ENCODE peak calls at places on chromosomes 3 and 15, in nine cellular contexts. One of them, this sample, is unnamed.

GRCh38 chr3:4908066-4908768 is 71.0 kb upstream of the BHLHE40 start:
- DNase-seq in pancreas: no peak
- DNase-seq in psoas muscle: no peak
- DNase-seq in heart left ventricle: no peak
- DNase-seq in left ventricle myocardium inferior: no peak
- DNase-seq in tibial artery: no peak
- DNase-seq in AG09309: no peak
- DNase-seq in spleen: no peak
- DNase-seq in endothelial cell of umbilical vein: no peak
- DNase-seq in this sample: no peak

GRCh38 chr15:49423021-49423420 is at the start of gene FGF7:
- DNase-seq in pancreas: no peak
- DNase-seq in psoas muscle: no peak
- DNase-seq in heart left ventricle: no peak
- DNase-seq in left ventricle myocardium inferior: no peak
- DNase-seq in tibial artery: no peak
- DNase-seq in AG09309: peak
- DNase-seq in spleen: no peak
- DNase-seq in endothelial cell of umbilical vein: no peak
- DNase-seq in this sample: peak

GRCh38 chr3:50536471-50537180 is 30.9 kb downstream of the C3orf18 start:
- DNase-seq in pancreas: no peak
- DNase-seq in psoas muscle: no peak
- DNase-seq in heart left ventricle: no peak
- DNase-seq in left ventricle myocardium inferior: no peak
- DNase-seq in tibial artery: no peak
- DNase-seq in AG09309: no peak
- DNase-seq in spleen: no peak
- DNase-seq in endothelial cell of umbilical vein: no peak
- DNase-seq in this sample: no peak

GRCh38 chr3:110420158-110420641 is 651.4 kb upstream of the NECTIN3 start:
- DNase-seq in pancreas: no peak
- DNase-seq in psoas muscle: no peak
- DNase-seq in heart left ventricle: no peak
- DNase-seq in left ventricle myocardium inferior: no peak
- DNase-seq in tibial artery: no peak
- DNase-seq in AG09309: peak
- DNase-seq in spleen: no peak
- DNase-seq in endothelial cell of umbilical vein: peak
- DNase-seq in this sample: peak

GRCh38 chr3:8324727-8325126 is 176.9 kb upstream of the LMCD1 start:
- DNase-seq in pancreas: no peak
- DNase-seq in psoas muscle: peak
- DNase-seq in heart left ventricle: peak
- DNase-seq in left ventricle myocardium inferior: peak
- DNase-seq in tibial artery: peak
- DNase-seq in AG09309: peak
- DNase-seq in spleen: peak
- DNase-seq in endothelial cell of umbilical vein: peak
- DNase-seq in this sample: peak

GRCh38 chr3:158920375-158920774 is 118.5 kb downstream of the MFSD1 start:
- DNase-seq in pancreas: no peak
- DNase-seq in psoas muscle: no peak
- DNase-seq in heart left ventricle: no peak
- DNase-seq in left ventricle myocardium inferior: no peak
- DNase-seq in tibial artery: no peak
- DNase-seq in AG09309: no peak
- DNase-seq in spleen: no peak
- DNase-seq in endothelial cell of umbilical vein: no peak
- DNase-seq in this sample: peak

GRCh38 chr3:151155409-151156128 is 47.4 kb downstream of the GPR171 start:
- DNase-seq in pancreas: no peak
- DNase-seq in psoas muscle: no peak
- DNase-seq in heart left ventricle: no peak
- DNase-seq in left ventricle myocardium inferior: no peak
- DNase-seq in tibial artery: no peak
- DNase-seq in AG09309: no peak
- DNase-seq in spleen: no peak
- DNase-seq in endothelial cell of umbilical vein: no peak
- DNase-seq in this sample: no peak

GRCh38 chr3:37993811-37994638 is 3.4 kb downstream of the VILL start:
- DNase-seq in pancreas: peak
- DNase-seq in psoas muscle: peak
- DNase-seq in heart left ventricle: peak
- DNase-seq in left ventricle myocardium inferior: peak
- DNase-seq in tibial artery: peak
- DNase-seq in AG09309: no peak
- DNase-seq in spleen: peak
- DNase-seq in endothelial cell of umbilical vein: peak
- DNase-seq in this sample: peak

GRCh38 chr3:31462050-31462569 is 70.6 kb upstream of the STT3B start:
- DNase-seq in pancreas: no peak
- DNase-seq in psoas muscle: no peak
- DNase-seq in heart left ventricle: no peak
- DNase-seq in left ventricle myocardium inferior: no peak
- DNase-seq in tibial artery: no peak
- DNase-seq in AG09309: no peak
- DNase-seq in spleen: no peak
- DNase-seq in endothelial cell of umbilical vein: peak
- DNase-seq in this sample: no peak

GRCh38 chr3:128336337-128337156 is 130.1 kb downstream of the DNAJB8 start:
- DNase-seq in pancreas: no peak
- DNase-seq in psoas muscle: peak
- DNase-seq in heart left ventricle: no peak
- DNase-seq in left ventricle myocardium inferior: no peak
- DNase-seq in tibial artery: no peak
- DNase-seq in AG09309: no peak
- DNase-seq in spleen: peak
- DNase-seq in endothelial cell of umbilical vein: no peak
- DNase-seq in this sample: no peak

GRCh38 chr15:31352283-31352880 is 25.7 kb downstream of the KLF13 start:
- DNase-seq in pancreas: peak
- DNase-seq in psoas muscle: peak
- DNase-seq in heart left ventricle: peak
- DNase-seq in left ventricle myocardium inferior: peak
- DNase-seq in tibial artery: no peak
- DNase-seq in AG09309: no peak
- DNase-seq in spleen: peak
- DNase-seq in endothelial cell of umbilical vein: no peak
- DNase-seq in this sample: no peak

GRCh38 chr15:76347507-76348055 is 11.0 kb downstream of the ISL2 start:
- DNase-seq in pancreas: no peak
- DNase-seq in psoas muscle: no peak
- DNase-seq in heart left ventricle: no peak
- DNase-seq in left ventricle myocardium inferior: no peak
- DNase-seq in tibial artery: no peak
- DNase-seq in AG09309: no peak
- DNase-seq in spleen: no peak
- DNase-seq in endothelial cell of umbilical vein: no peak
- DNase-seq in this sample: no peak

GRCh38 chr15:39114690-39115378 is 466.0 kb upstream of the THBS1 start:
- DNase-seq in pancreas: no peak
- DNase-seq in psoas muscle: no peak
- DNase-seq in heart left ventricle: no peak
- DNase-seq in left ventricle myocardium inferior: no peak
- DNase-seq in tibial artery: no peak
- DNase-seq in AG09309: no peak
- DNase-seq in spleen: no peak
- DNase-seq in endothelial cell of umbilical vein: no peak
- DNase-seq in this sample: no peak

GRCh38 chr3:71987089-71987735 is 202.3 kb upstream of the PROK2 start:
- DNase-seq in pancreas: no peak
- DNase-seq in psoas muscle: no peak
- DNase-seq in heart left ventricle: no peak
- DNase-seq in left ventricle myocardium inferior: no peak
- DNase-seq in tibial artery: no peak
- DNase-seq in AG09309: no peak
- DNase-seq in spleen: no peak
- DNase-seq in endothelial cell of umbilical vein: peak
- DNase-seq in this sample: peak

GRCh38 chr3:56706629-56707028 is 23.6 kb upstream of the TASOR start:
- DNase-seq in pancreas: no peak
- DNase-seq in psoas muscle: no peak
- DNase-seq in heart left ventricle: no peak
- DNase-seq in left ventricle myocardium inferior: no peak
- DNase-seq in tibial artery: no peak
- DNase-seq in AG09309: no peak
- DNase-seq in spleen: no peak
- DNase-seq in endothelial cell of umbilical vein: no peak
- DNase-seq in this sample: no peak

DNA sequence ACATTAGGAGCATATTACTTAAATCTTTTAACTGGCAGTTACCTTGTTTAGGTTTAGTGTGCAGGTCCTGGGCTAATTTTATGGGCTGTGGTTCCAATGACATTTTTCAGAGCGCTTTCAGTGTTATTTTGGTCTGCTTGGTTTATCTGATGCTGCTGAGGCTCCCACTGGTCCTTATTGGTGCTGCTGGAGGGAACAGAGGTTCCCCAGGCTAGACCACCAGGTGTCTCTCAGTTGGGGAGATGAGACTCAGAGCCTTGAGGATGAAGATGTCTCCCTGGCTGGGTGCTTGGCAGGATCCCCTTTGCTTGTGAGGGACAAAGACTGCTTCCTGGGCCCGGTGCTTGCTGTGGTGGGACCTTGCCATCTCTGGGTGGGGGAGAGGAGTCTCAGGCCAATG is 28.3 kb upstream of the TASOR start:
- DNase-seq in pancreas: no peak
- DNase-seq in psoas muscle: no peak
- DNase-seq in heart left ventricle: no peak
- DNase-seq in left ventricle myocardium inferior: no peak
- DNase-seq in tibial artery: no peak
- DNase-seq in AG09309: no peak
- DNase-seq in spleen: no peak
- DNase-seq in endothelial cell of umbilical vein: no peak
- DNase-seq in this sample: no peak
- TF ChIP-seq CTCF in pancreas: no peak
- TF ChIP-seq CTCF in psoas muscle: no peak
- TF ChIP-seq CTCF in heart left ventricle: no peak
- TF ChIP-seq CTCF in left ventricle myocardium inferior: no peak
- TF ChIP-seq CTCF in tibial artery: no peak
- TF ChIP-seq CTCF in AG09309: no peak
- TF ChIP-seq CTCF in spleen: no peak
- TF ChIP-seq CTCF in endothelial cell of umbilical vein: no peak
- TF ChIP-seq CTCF in this sample: no peak

GRCh38 chr3:27090265-27091041 is 278.7 kb downstream of the NEK10 start:
- DNase-seq in pancreas: no peak
- DNase-seq in psoas muscle: no peak
- DNase-seq in heart left ventricle: no peak
- DNase-seq in left ventricle myocardium inferior: no peak
- DNase-seq in tibial artery: no peak
- DNase-seq in AG09309: no peak
- DNase-seq in spleen: no peak
- DNase-seq in endothelial cell of umbilical vein: no peak
- DNase-seq in this sample: peak

GRCh38 chr3:27081566-27081965 is 287.6 kb downstream of the NEK10 start:
- DNase-seq in pancreas: no peak
- DNase-seq in psoas muscle: no peak
- DNase-seq in heart left ventricle: no peak
- DNase-seq in left ventricle myocardium inferior: no peak
- DNase-seq in tibial artery: no peak
- DNase-seq in AG09309: no peak
- DNase-seq in spleen: no peak
- DNase-seq in endothelial cell of umbilical vein: no peak
- DNase-seq in this sample: no peak

GRCh38 chr3:27089641-27090040 is 279.5 kb downstream of the NEK10 start:
- DNase-seq in pancreas: no peak
- DNase-seq in psoas muscle: no peak
- DNase-seq in heart left ventricle: no peak
- DNase-seq in left ventricle myocardium inferior: no peak
- DNase-seq in tibial artery: no peak
- DNase-seq in AG09309: no peak
- DNase-seq in spleen: no peak
- DNase-seq in endothelial cell of umbilical vein: no peak
- DNase-seq in this sample: no peak

GRCh38 chr3:27089063-27089462 is 280.1 kb downstream of the NEK10 start:
- DNase-seq in pancreas: no peak
- DNase-seq in psoas muscle: no peak
- DNase-seq in heart left ventricle: no peak
- DNase-seq in left ventricle myocardium inferior: peak
- DNase-seq in tibial artery: peak
- DNase-seq in AG09309: no peak
- DNase-seq in spleen: no peak
- DNase-seq in endothelial cell of umbilical vein: no peak
- DNase-seq in this sample: no peak

GRCh38 chr3:27085849-27086248 is 283.3 kb downstream of the NEK10 start:
- DNase-seq in pancreas: no peak
- DNase-seq in psoas muscle: no peak
- DNase-seq in heart left ventricle: no peak
- DNase-seq in left ventricle myocardium inferior: no peak
- DNase-seq in tibial artery: no peak
- DNase-seq in AG09309: no peak
- DNase-seq in spleen: no peak
- DNase-seq in endothelial cell of umbilical vein: no peak
- DNase-seq in this sample: no peak
- H3K4me3 ChIP-seq in pancreas: no peak
- H3K4me3 ChIP-seq in psoas muscle: no peak
- H3K4me3 ChIP-seq in heart left ventricle: no peak
- H3K4me3 ChIP-seq in left ventricle myocardium inferior: no peak
- H3K4me3 ChIP-seq in tibial artery: no peak
- H3K4me3 ChIP-seq in AG09309: no peak
- H3K4me3 ChIP-seq in spleen: no peak
- H3K4me3 ChIP-seq in endothelial cell of umbilical vein: no peak
- H3K4me3 ChIP-seq in this sample: no peak

GRCh38 chr3:16697437-16698258 is 92.4 kb upstream of the DAZL start:
- DNase-seq in pancreas: no peak
- DNase-seq in psoas muscle: no peak
- DNase-seq in heart left ventricle: no peak
- DNase-seq in left ventricle myocardium inferior: no peak
- DNase-seq in tibial artery: no peak
- DNase-seq in AG09309: peak
- DNase-seq in spleen: peak
- DNase-seq in endothelial cell of umbilical vein: no peak
- DNase-seq in this sample: peak
- TF ChIP-seq CTCF in pancreas: no peak
- TF ChIP-seq CTCF in psoas muscle: no peak
- TF ChIP-seq CTCF in heart left ventricle: no peak
- TF ChIP-seq CTCF in left ventricle myocardium inferior: no peak
- TF ChIP-seq CTCF in tibial artery: no peak
- TF ChIP-seq CTCF in AG09309: no peak
- TF ChIP-seq CTCF in spleen: no peak
- TF ChIP-seq CTCF in endothelial cell of umbilical vein: no peak
- TF ChIP-seq CTCF in this sample: no peak

DNA sequence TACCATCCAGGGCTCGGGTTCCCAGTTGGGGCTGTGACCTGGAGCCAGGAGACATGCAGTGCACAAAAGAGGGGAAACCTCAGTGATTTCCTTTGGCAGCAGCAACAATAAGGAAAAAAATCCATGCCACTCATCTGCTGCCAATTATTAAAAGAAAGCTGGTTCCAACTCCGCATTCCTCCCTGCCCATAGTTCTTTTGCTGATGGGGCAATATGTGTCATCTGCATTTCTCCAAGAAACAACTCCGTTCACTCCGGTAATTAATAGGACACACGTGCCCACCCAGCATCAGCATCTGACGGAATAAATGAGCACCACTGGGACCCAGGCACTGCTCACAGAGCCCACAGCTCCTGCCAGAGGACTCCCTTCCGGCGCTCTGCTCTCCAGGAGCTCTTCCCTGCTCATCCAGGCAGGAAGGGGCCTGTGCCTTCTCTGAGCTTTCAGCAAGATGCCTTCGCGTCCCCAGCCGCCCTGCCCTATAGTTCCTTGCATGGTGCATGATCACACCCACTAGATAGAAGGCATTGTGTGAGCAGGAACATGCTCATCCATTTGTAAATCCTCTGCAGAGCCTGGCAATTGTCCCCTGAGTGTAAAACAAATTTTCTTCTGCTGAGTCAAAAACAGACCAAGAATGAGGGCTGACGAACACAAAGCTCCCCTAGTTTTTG is 181.8 kb downstream of the MEGF11 start:
- DNase-seq in pancreas: no peak
- DNase-seq in psoas muscle: no peak
- DNase-seq in heart left ventricle: no peak
- DNase-seq in left ventricle myocardium inferior: no peak
- DNase-seq in tibial artery: no peak
- DNase-seq in AG09309: no peak
- DNase-seq in spleen: no peak
- DNase-seq in endothelial cell of umbilical vein: no peak
- DNase-seq in this sample: no peak
- H3K4me3 ChIP-seq in pancreas: no peak
- H3K4me3 ChIP-seq in psoas muscle: no peak
- H3K4me3 ChIP-seq in heart left ventricle: no peak
- H3K4me3 ChIP-seq in left ventricle myocardium inferior: no peak
- H3K4me3 ChIP-seq in tibial artery: no peak
- H3K4me3 ChIP-seq in AG09309: no peak
- H3K4me3 ChIP-seq in spleen: no peak
- H3K4me3 ChIP-seq in endothelial cell of umbilical vein: no peak
- H3K4me3 ChIP-seq in this sample: no peak

This sample was measured in fibroblast of villous mesenchyme.